ENCODE peak calls at places on chromosomes 2 and 18, in six cellular contexts. T is CD8-positive, alpha-beta T cell; S is cardiac fibroblast; Y is breast epithelium; V is heart right ventricle; Q is SK-N-SH. F is an unnamed sample.

GRCh38 chr2:152452256-152452973 is 117.4 kb downstream of the FMNL2 start:
- DNase-seq in T (no peak), S (no peak), Y (no peak), V (no peak), Q (no peak), F (no peak)

GRCh38 chr2:71563872-71564271 is 110.5 kb downstream of the DYSF start:
- DNase-seq in T (no peak), S (no peak), Y (no peak), V (no peak), Q (no peak), F (no peak)

GRCh38 chr2:240449764-240450531 is 14.5 kb downstream of the GPC1 start:
- DNase-seq in T (no peak), S (no peak), Y (no peak), V (no peak), Q (no peak), F (no peak)

GRCh38 chr2:127658146-127658545 is 12.2 kb downstream of the GPR17 start:
- DNase-seq in T (no peak), S (no peak), Y (no peak), V (no peak), Q (no peak), F (no peak)

GRCh38 chr2:233802132-233802815 is 24.1 kb downstream of the MROH2A start:
- DNase-seq in T (no peak), S (no peak), Y (no peak), V (no peak), Q (no peak), F (no peak)

GRCh38 chr2:219664958-219665357 is 37.5 kb downstream of the SLC4A3 start:
- DNase-seq in T (no peak), S (peak), Y (no peak), V (peak), Q (no peak), F (peak)

GRCh38 chr18:24068945-24069693 is 54.6 kb downstream of the TTC39C start:
- DNase-seq in T (no peak), S (no peak), Y (no peak), V (no peak), Q (no peak), F (no peak)

GRCh38 chr2:211435331-211435730 is 878.9 kb downstream of the CPS1 start:
- DNase-seq in T (no peak), S (no peak), Y (no peak), V (no peak), Q (no peak), F (no peak)

GRCh38 chr2:135052997-135053474 is 944 bp downstream of the RAB3GAP1 start:
- DNase-seq in T (peak), S (no peak), Y (no peak), V (no peak), Q (no peak), F (peak)

GRCh38 chr2:236583621-236584203 is 14.1 kb downstream of the ACKR3 start:
- DNase-seq in T (no peak), S (no peak), Y (no peak), V (no peak), Q (no peak), F (no peak)

GRCh38 chr18:27109403-27109802 is 75.7 kb downstream of the CHST9 start:
- DNase-seq in T (no peak), S (no peak), Y (no peak), V (peak), Q (no peak), F (no peak)

GRCh38 chr2:47660167-47660566 is 122.8 kb upstream of the MSH6 start:
- DNase-seq in T (no peak), S (no peak), Y (no peak), V (no peak), Q (no peak), F (no peak)

GRCh38 chr2:105371156-105371555 is 27.7 kb downstream of the FHL2 start:
- DNase-seq in T (no peak), S (no peak), Y (no peak), V (peak), Q (no peak), F (no peak)

GRCh38 chr2:33614190-33614589 is 15.1 kb upstream of the FAM98A start:
- DNase-seq in T (no peak), S (no peak), Y (no peak), V (no peak), Q (no peak), F (no peak)

GRCh38 chr2:168798076-168798887 is 4.2 kb upstream of the NOSTRIN start:
- DNase-seq in T (no peak), S (peak), Y (no peak), V (peak), Q (no peak), F (no peak)

GRCh38 chr2:182615036-182615435 is 101.0 kb upstream of the DNAJC10 start:
- DNase-seq in T (no peak), S (no peak), Y (no peak), V (no peak), Q (no peak), F (no peak)

GRCh38 chr2:165008916-165009315 is 53.6 kb upstream of the SLC38A11 start:
- DNase-seq in T (no peak), S (no peak), Y (no peak), V (no peak), Q (no peak), F (no peak)

GRCh38 chr2:190407662-190408537 is at the start of gene MFSD6:
- DNase-seq in T (peak), S (no peak), Y (peak), V (peak), Q (peak), F (no peak)

GRCh38 chr2:157894694-157895450 is 18.7 kb upstream of the ACVR1 start:
- DNase-seq in T (no peak), S (peak), Y (no peak), V (no peak), Q (no peak), F (peak)

GRCh38 chr2:216606551-216607527 is 26.4 kb upstream of the IGFBP2 start:
- DNase-seq in T (peak), S (no peak), Y (no peak), V (no peak), Q (no peak), F (no peak)

GRCh38 chr2:240491483-240491882 is 56.0 kb downstream of the GPC1 start:
- DNase-seq in T (no peak), S (no peak), Y (no peak), V (no peak), Q (no peak), F (no peak)

GRCh38 chr2:212145111-212145510 is 393.5 kb downstream of the ERBB4 start:
- DNase-seq in T (no peak), S (peak), Y (no peak), V (no peak), Q (no peak), F (peak)

GRCh38 chr2:112887904-112888303 is 23.1 kb upstream of the IL37 start:
- DNase-seq in T (no peak), S (no peak), Y (no peak), V (no peak), Q (no peak), F (no peak)

GRCh38 chr2:66929632-66930385 is 467.3 kb upstream of the ETAA1 start:
- DNase-seq in T (no peak), S (peak), Y (peak), V (peak), Q (no peak), F (peak)

GRCh38 chr2:201796478-201796865 is 9.9 kb upstream of the CDK15 start:
- DNase-seq in T (no peak), S (no peak), Y (no peak), V (no peak), Q (no peak), F (no peak)

GRCh38 chr2:133768261-133769021 is 200.2 kb upstream of the NCKAP5 start:
- DNase-seq in T (no peak), S (peak), Y (peak), V (peak), Q (no peak), F (peak)

GRCh38 chr2:238848566-238848940 is 668 bp downstream of the TWIST2 start:
- DNase-seq in T (no peak), S (no peak), Y (no peak), V (no peak), Q (no peak), F (no peak)

GRCh38 chr2:238847841-238848565 is at the start of gene TWIST2:
- DNase-seq in T (no peak), S (peak), Y (no peak), V (peak), Q (peak), F (peak)

GRCh38 chr2:238845583-238846480 is 2.1 kb upstream of the TWIST2 start:
- DNase-seq in T (no peak), S (no peak), Y (no peak), V (no peak), Q (no peak), F (peak)

GRCh38 chr2:238846503-238847431 is 1.1 kb upstream of the TWIST2 start:
- DNase-seq in T (no peak), S (peak), Y (no peak), V (no peak), Q (no peak), F (peak)

DNA sequence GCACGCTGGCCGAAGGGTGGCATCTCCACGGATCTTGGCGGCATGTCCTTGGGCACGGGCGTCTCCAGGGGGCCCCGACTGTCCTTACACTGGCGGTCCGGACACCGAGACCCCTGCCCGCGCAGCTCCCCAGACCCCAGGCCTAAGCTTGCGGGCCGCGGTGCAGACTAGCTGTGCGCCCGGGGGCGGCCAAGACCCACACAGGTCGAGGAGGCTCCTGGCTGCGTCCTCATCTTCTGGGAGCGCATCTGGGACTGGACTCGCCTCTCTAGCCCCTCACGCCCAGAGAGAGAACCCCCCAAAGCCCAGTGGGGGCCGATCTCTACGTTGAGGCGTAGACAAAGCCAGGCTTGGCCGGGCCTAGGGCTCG is 468 bp upstream of the TWIST2 start:
- DNase-seq in T (no peak), S (no peak), Y (no peak), V (no peak), Q (no peak), F (peak)
- H3K4me3 ChIP-seq in T (no peak), S (peak), Y (peak), V (peak), Q (peak), F (peak)

GRCh38 chr2:238030422-238031155 is 30.2 kb upstream of the SCLY start:
- DNase-seq in T (no peak), S (no peak), Y (no peak), V (no peak), Q (no peak), F (no peak)
- TF ChIP-seq CTCF in T (no peak), S (no peak), Y (no peak), V (no peak), Q (no peak), F (no peak)

DNA sequence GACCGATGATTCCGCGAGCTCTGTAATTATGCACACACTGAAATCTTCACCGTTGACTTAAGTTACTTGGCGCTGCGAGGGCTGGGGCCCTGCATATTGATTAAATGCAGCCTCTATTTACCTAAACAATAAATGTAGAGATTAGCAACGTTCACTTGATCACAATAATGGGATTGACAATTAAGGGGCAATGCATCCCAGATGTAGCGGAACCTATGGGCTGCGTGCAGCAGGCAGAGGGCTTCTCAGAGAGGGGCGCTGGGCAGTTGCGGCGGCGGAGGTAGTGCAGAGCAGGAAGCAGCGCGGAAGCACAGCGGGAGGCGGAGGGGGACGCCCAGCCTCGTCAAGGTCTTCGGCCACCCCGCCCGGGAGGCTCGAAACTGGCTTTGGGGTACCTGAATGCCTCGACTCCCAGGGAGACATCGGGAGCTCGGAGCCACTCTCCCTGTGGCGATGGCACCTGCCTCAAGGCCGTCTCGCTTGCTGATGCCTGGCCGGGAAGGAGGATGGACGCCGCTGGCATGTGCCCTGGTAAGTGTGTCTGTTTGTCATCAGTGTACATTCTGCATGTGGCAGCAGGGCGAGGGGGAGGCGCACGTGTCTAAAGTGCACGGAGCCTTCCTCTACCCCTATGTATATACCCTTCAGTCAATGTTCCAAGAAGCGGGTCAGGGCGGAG is 7.7 kb upstream of the SP9 start:
- DNase-seq in T (no peak), S (no peak), Y (no peak), V (no peak), Q (peak), F (no peak)
- H3K4me3 ChIP-seq in T (peak), S (peak), Y (peak), V (peak), Q (peak), F (peak)

GRCh38 chr2:46351388-46352141 is 54.4 kb downstream of the EPAS1 start:
- DNase-seq in T (peak), S (no peak), Y (no peak), V (peak), Q (no peak), F (no peak)

GRCh38 chr2:46355756-46356155 is 58.5 kb downstream of the EPAS1 start:
- DNase-seq in T (no peak), S (no peak), Y (no peak), V (no peak), Q (no peak), F (no peak)

GRCh38 chr2:46350030-46350699 is 53.0 kb downstream of the EPAS1 start:
- DNase-seq in T (no peak), S (peak), Y (no peak), V (peak), Q (peak), F (no peak)

GRCh38 chr2:46353509-46353908 is 56.3 kb downstream of the EPAS1 start:
- DNase-seq in T (no peak), S (no peak), Y (no peak), V (no peak), Q (no peak), F (no peak)

GRCh38 chr2:46352621-46353020 is 55.4 kb downstream of the EPAS1 start:
- DNase-seq in T (no peak), S (peak), Y (no peak), V (peak), Q (no peak), F (no peak)
- TF ChIP-seq CTCF in T (no peak), S (peak), Y (no peak), V (peak), Q (no peak), F (no peak)

DNA sequence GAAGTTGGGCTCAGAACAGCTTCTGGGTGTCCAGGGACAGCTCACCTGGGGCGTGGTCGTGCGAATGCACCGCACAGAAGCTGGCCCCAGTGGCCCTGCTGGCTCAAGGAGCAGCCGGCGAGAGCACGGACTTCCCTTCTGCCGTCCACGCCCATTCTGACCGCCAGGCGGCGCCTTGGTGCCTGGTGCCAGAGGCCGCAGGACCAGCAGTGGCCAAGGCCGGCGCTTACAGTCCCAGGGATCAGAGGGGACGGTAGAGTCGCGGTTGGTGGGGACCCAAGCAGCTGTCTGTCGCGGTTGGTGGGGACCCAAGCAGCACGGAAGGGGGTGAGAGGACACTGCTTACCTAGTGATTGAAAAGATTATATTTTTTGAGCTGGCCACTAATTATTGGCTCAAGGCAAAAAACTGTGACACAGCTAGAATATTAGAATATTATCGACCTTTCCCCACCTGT is 25.7 kb downstream of the NPPC start:
- DNase-seq in T (peak), S (peak), Y (peak), V (peak), Q (peak), F (peak)
- H3K4me3 ChIP-seq in T (no peak), S (no peak), Y (no peak), V (no peak), Q (no peak), F (no peak)

F was measured in fibroblast of the aortic adventitia.